ENCODE peak calls at places on chromosome 20, in five cellular contexts. C is K562, G is H1, F is GM12891, Z is GM12878. D is an unnamed sample.

GRCh38 chr20:57378107-57378506 is 13.1 kb upstream of the RBM38 start:
- DNase-seq in C (no peak), G (no peak), Z (no peak), F (no peak), D (no peak)

GRCh38 chr20:43409041-43409913 is 48.4 kb upstream of the SRSF6 start:
- DNase-seq in C (peak), G (peak), Z (peak), F (no peak), D (no peak)

GRCh38 chr20:25220021-25220730 is 24.7 kb downstream of the ENTPD6 start:
- DNase-seq in C (peak), G (no peak), Z (no peak), F (no peak), D (no peak)

GRCh38 chr20:21048841-21049273 is 57.3 kb downstream of the LINC00237 start:
- DNase-seq in C (peak), G (peak), F (peak), Z (no peak), D (peak)

GRCh38 chr20:52060794-52061714 is 130.5 kb downstream of the ZFP64 start:
- DNase-seq in Z (no peak), G (no peak), F (no peak), C (peak), D (no peak)

GRCh38 chr20:34579936-34580587 is 21.5 kb downstream of the MAP1LC3A start:
- DNase-seq in Z (peak), C (no peak), G (no peak), F (no peak), D (no peak)

GRCh38 chr20:19885981-19886665 is 128.1 kb downstream of the RIN2 start:
- DNase-seq in Z (no peak), F (no peak), C (no peak), G (no peak), D (no peak)

GRCh38 chr20:382291-383115 is 1.9 kb downstream of the TRIB3 start:
- DNase-seq in Z (no peak), F (no peak), C (peak), G (no peak), D (no peak)

GRCh38 chr20:48754269-48754668 is 73.5 kb downstream of the PREX1 start:
- DNase-seq in C (no peak), G (no peak), F (no peak), Z (no peak), D (no peak)

GRCh38 chr20:1721687-1722512 is 64.3 kb upstream of the SIRPG start:
- DNase-seq in F (no peak), C (no peak), Z (no peak), G (peak), D (no peak)

GRCh38 chr20:41361757-41362747 is 4.6 kb downstream of the EMILIN3 start:
- DNase-seq in G (no peak), F (no peak), C (no peak), Z (no peak), D (no peak)

GRCh38 chr20:40897177-40897700 is 131.4 kb upstream of the TOP1 start:
- DNase-seq in Z (no peak), C (no peak), F (no peak), G (no peak), D (no peak)

GRCh38 chr20:56605597-56605996 is 23.5 kb upstream of the TFAP2C start:
- DNase-seq in C (no peak), G (no peak), Z (no peak), F (no peak), D (no peak)

GRCh38 chr20:12237772-12238171 is 320.1 kb downstream of the BTBD3 start:
- DNase-seq in G (no peak), Z (no peak), C (no peak), F (no peak), D (no peak)

GRCh38 chr20:57211949-57212889 is 54.2 kb downstream of the BMP7 start:
- DNase-seq in Z (no peak), C (no peak), F (no peak), G (peak), D (no peak)

GRCh38 chr20:1844723-1845523 is 50.3 kb upstream of the SIRPA start:
- DNase-seq in Z (peak), F (peak), G (no peak), C (no peak), D (peak)

GRCh38 chr20:57179265-57179664 is 87.2 kb downstream of the BMP7 start:
- DNase-seq in G (no peak), C (no peak), Z (no peak), F (no peak), D (no peak)

GRCh38 chr20:24764825-24765224 is 184.2 kb upstream of the CST7 start:
- DNase-seq in C (no peak), G (no peak), Z (no peak), F (no peak), D (no peak)

GRCh38 chr20:1182136-1182535 is 2.6 kb downstream of the TMEM74B start:
- DNase-seq in G (no peak), Z (no peak), C (no peak), F (no peak), D (no peak)

GRCh38 chr20:41173791-41174341 is 36.5 kb downstream of the PLCG1 start:
- DNase-seq in C (no peak), G (peak), Z (no peak), F (no peak), D (no peak)

GRCh38 chr20:49824206-49824605 is 11.6 kb downstream of the SLC9A8 start:
- DNase-seq in C (no peak), Z (no peak), F (no peak), G (no peak), D (no peak)

GRCh38 chr20:49821381-49821780 is 8.8 kb downstream of the SLC9A8 start:
- DNase-seq in Z (no peak), G (no peak), C (no peak), F (no peak), D (no peak)

GRCh38 chr20:49819702-49820101 is 7.1 kb downstream of the SLC9A8 start:
- DNase-seq in F (no peak), G (no peak), C (no peak), Z (no peak), D (no peak)

GRCh38 chr20:49823152-49823847 is 10.7 kb downstream of the SLC9A8 start:
- DNase-seq in G (no peak), F (no peak), C (no peak), Z (peak), D (no peak)

GRCh38 chr20:49821850-49822249 is 9.2 kb downstream of the SLC9A8 start:
- DNase-seq in C (no peak), F (no peak), Z (no peak), G (no peak), D (no peak)
- TF ChIP-seq TAF1 in C (no peak), F (no peak), Z (no peak), G (no peak), D (no peak)

DNA sequence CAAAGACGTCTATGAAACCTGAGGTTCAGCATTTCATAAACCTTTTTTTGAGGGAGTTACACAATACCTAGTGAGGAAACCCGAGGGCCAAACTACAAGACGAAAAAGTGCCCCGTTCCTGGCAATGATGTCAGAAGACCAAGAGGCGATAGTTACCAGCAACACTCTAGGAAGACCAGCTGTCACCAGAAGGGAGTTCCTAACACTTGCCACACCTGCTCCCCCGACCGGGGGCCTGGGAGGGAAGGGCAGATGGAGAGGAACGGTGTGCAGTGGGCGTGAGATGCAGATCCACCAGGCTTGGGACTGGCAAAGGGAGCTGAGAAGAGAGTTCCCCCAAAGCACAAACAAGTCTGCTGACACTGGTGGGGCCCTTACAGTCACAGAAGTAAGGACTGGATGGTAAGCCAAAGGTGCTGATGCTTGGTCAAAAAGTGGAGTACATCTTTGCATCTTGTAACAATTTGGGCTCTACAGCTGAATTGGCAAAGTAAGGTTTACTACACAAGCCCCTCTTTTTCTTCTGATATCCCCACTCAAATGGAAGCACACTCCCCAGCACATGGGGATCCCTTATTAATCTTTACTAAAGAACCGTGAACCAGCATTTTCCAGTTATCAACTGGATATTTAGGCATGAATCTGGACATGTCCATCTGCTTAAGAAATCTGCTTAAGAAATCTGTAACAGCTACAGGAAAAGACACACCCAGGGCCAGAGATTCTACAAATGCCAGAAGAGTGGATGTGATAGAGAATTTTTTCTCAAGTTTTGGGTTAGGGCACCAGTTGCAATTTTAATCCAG is 38.5 kb downstream of the PANK2 start:
- DNase-seq in C (no peak), Z (no peak), G (peak), F (no peak), D (no peak)
- TF ChIP-seq POLR2AphosphoS5 in C (no peak), Z (peak), G (peak), F (peak), D (peak)

DNA sequence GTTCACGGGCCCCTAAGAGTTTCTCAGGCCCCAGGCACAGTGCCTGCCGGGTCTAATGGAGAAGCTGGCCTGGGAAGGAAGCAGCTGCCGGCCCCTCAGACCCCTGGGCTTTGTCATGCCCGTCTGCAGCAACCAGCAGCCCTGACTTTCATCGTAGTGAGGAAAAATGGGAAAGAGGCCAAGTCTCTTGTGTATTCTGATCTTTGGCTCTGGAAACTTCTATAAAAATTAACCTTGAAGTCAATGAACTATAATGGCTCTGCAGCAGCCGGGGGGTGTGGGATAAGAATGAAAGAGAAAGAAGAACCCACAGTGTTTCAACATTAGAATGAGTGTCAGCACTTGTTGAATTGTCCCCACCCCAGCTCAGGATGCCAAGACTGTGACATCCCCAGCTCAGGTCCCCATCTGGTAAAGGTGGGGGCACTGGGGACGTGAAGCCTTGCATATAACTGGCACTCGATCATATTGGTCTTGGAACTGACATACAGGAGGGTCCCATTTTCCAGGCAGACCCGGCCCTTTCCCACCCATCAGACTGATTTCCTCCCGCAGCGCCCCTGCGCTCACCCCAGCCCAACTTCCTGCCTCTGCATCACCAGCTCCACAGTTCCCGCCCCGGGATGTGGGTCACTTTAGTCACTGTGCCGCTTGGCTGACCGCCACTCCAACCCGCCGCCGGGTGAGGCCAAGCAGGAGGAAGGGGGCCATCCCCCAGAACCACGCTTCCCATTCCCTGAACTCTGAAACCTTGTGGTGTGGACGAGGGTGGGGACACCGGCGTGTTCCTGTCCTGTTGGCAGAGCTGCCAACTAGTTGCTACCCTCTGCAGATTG is 12.7 kb downstream of the TGM2 start:
- DNase-seq in F (peak), C (no peak), Z (peak), G (no peak), D (peak)
- TF ChIP-seq POLR2A in F (no peak), C (no peak), Z (no peak), G (no peak), D (no peak)

GRCh38 chr20:44475372-44475693 is 341 bp upstream of the TTPAL start:
- DNase-seq in Z (no peak), C (no peak), G (no peak), F (no peak), D (no peak)
- TF ChIP-seq TAF1 in Z (no peak), C (no peak), G (no peak), F (no peak), D (no peak)

GRCh38 chr20:63536241-63536977 is 767 bp downstream of the PTK6 start:
- DNase-seq in Z (no peak), G (no peak), C (no peak), F (no peak), D (no peak)
- TF ChIP-seq POLR2AphosphoS5 in Z (no peak), G (no peak), C (no peak), F (no peak), D (no peak)

DNA sequence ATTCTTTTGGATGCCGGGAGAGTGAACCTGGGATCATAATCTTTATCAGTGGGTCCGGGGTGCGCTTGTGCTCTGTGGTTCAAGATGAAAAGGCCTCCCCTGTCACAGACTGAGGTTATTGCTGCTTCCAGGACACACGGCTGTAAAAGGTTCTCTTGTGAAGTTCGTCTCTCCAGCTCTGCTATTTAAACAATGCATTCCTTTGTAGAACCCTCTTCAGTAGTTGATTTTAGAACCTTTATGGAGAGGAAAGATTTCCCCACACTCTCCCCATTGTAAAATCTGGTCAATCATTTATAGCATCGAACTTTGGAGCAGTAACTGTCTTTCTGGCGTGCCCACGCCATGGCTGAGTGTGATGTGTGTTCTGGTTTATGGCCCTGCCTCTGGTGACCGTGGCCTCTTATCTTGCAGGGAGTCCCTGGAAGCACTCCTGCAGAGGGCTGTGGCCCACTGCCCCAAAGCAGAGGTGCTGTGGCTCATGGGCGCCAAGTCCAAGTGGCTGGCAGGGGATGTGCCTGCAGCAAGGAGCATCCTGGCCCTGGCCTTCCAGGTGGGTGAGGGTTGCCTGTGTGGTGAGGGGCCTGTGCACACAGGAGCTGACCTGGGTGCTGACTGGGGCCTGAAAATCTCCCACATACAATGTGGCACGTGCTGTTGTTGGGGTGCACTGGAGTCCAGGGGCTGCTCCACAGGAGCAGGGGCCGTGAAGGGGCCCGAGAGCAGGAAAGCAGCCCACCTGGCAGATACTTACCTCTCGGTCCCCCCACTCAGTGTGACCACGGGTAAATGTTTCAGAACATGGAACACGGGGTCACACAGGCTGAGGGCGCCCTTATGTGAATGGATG is 11.6 kb upstream of the C20orf204 start:
- DNase-seq in Z (no peak), G (no peak), C (no peak), F (no peak), D (no peak)
- TF ChIP-seq POLR2A in Z (peak), G (no peak), C (no peak), F (no peak), D (no peak)

GRCh38 chr20:22460231-22460630 is 124.1 kb downstream of the FOXA2 start:
- DNase-seq in C (no peak), G (no peak), Z (no peak), F (no peak), D (no peak)
- TF ChIP-seq TAF1 in C (no peak), G (no peak), Z (no peak), F (no peak), D (no peak)

GRCh38 chr20:32648761-32649615 is 24.8 kb downstream of the C20orf203 start:
- DNase-seq in C (peak), G (no peak), Z (no peak), F (no peak), D (no peak)
- TF ChIP-seq POLR2AphosphoS5 in C (no peak), G (no peak), Z (no peak), F (no peak), D (no peak)